ENCODE peak calls at places on chromosomes 6 and 20, in seven cellular contexts. G is CD8-positive, alpha-beta T cell; H is body of pancreas; R is neural progenitor cell; T is neuronal stem cell; N is IMR-90; U is lower lobe of right lung. E is an unnamed sample.

GRCh38 chr6:111591370-111591900 is 14.2 kb downstream of the TRAF3IP2 start:
- DNase-seq in R (no peak), G (no peak), U (peak; percentile 91), T (no peak), N (peak; percentile 100), H (peak; percentile 69), E (peak; percentile 74)

GRCh38 chr20:34172926-34173325 is 60.9 kb upstream of the EIF2S2 start:
- DNase-seq in U (no peak), N (no peak), T (no peak), G (no peak), R (no peak), H (no peak), E (no peak)

GRCh38 chr6:118650500-118651281 is 700 bp downstream of the CEP85L start:
- DNase-seq in G (peak; percentile 44), U (peak; percentile 57), H (peak; percentile 41), T (peak; percentile 48), N (peak; percentile 48), R (peak; percentile 69), E (peak; percentile 43)

GRCh38 chr6:169224185-169224695 is 29.4 kb downstream of the THBS2 start:
- DNase-seq in H (no peak), G (no peak), N (peak; percentile 92), T (no peak), R (no peak), U (no peak), E (no peak)

GRCh38 chr6:134247854-134248580 is 69.9 kb downstream of the SGK1 start:
- DNase-seq in H (no peak), N (no peak), T (no peak), R (no peak), G (no peak), U (no peak), E (no peak)

GRCh38 chr20:13028001-13028400 is 19.2 kb downstream of the SPTLC3 start:
- DNase-seq in R (no peak), U (no peak), G (no peak), T (no peak), N (no peak), H (no peak), E (no peak)

GRCh38 chr6:46741910-46742309 is 4.8 kb upstream of the ANKRD66 start:
- DNase-seq in T (no peak), R (no peak), H (no peak), U (no peak), G (no peak), N (no peak), E (no peak)

GRCh38 chr6:99619409-99619762 is 12.8 kb downstream of the PRDM13 start:
- DNase-seq in U (no peak), R (no peak), G (no peak), T (no peak), H (no peak), N (no peak), E (no peak)

GRCh38 chr6:1820165-1820564 is 210.4 kb downstream of the FOXC1 start:
- DNase-seq in T (no peak), N (peak; percentile 69), G (no peak), U (no peak), H (no peak), R (no peak), E (no peak)

GRCh38 chr6:140156131-140156530 is 781.7 kb upstream of the CITED2 start:
- DNase-seq in G (no peak), U (no peak), R (no peak), H (no peak), T (no peak), N (no peak), E (no peak)

GRCh38 chr6:5866547-5867051 is 140.1 kb downstream of the NRN1 start:
- DNase-seq in N (peak; percentile 41), H (no peak), T (no peak), G (no peak), U (no peak), R (no peak), E (no peak)

GRCh38 chr6:3284436-3284876 is 25.7 kb downstream of the PSMG4 start:
- DNase-seq in G (no peak), R (no peak), N (no peak), T (no peak), U (no peak), H (no peak), E (no peak)

GRCh38 chr6:21533678-21534077 is 59.9 kb upstream of the SOX4 start:
- DNase-seq in H (no peak), T (no peak), G (no peak), U (no peak), R (no peak), N (peak; percentile 11), E (no peak)

GRCh38 chr20:37360515-37361115 is 14.7 kb downstream of the SRC start:
- DNase-seq in R (no peak), N (no peak), G (no peak), T (no peak), U (no peak), H (no peak), E (no peak)

DNA sequence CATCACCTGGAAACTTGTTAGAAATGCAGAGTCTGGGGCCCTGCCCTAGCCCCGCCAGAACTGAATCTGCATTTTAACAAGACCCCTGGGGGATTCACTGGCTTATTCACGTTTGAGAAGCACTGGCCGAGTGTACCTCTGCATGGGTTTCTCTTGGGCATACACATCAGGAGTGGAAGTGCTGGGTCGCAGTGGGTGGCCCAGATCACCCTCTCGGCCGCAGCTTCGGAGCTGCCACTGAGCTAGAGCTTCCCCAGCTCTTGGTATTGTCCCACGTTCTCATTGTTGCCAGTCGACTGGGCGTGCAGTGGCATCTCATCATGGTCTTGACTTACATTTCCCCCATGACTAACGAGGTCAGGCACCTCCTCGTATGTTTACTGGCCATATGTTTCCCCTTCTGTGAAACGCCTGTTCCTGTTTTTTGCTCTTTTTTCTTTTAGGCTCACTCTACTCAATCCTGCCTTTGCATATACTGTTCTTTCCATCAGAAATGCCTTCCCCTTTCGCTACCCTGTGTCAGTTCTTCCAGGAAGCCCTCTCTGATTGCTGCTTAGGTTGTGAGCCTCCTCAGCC is 3.0 kb upstream of the DLGAP4 start:
- DNase-seq in T (no peak), G (no peak), U (no peak), N (no peak), R (no peak), H (no peak), E (no peak)
- H3K27me3 ChIP-seq in T (peaks cover 7% of the 10 kb centered on the region), G (peaks cover 20% of the 10 kb centered on the region), U (peaks cover 93% of the 10 kb centered on the region), N (peaks cover 77% of the 10 kb centered on the region), R (peaks cover 71% of the 10 kb centered on the region), H (peaks cover 3% of the 10 kb centered on the region), E (peaks cover 25% of the 10 kb centered on the region)

GRCh38 chr20:59145247-59145925 is 18.2 kb upstream of the ZNF831 start:
- DNase-seq in T (no peak), U (no peak), G (no peak), R (no peak), N (no peak), H (no peak), E (no peak)
- H3K27me3 ChIP-seq in T (no peaks in the 10 kb centered on the region), U (no peaks in the 10 kb centered on the region), G (no peaks in the 10 kb centered on the region), R (no peaks in the 10 kb centered on the region), N (no peaks in the 10 kb centered on the region), H (no peaks in the 10 kb centered on the region), E (no peaks in the 10 kb centered on the region)

DNA sequence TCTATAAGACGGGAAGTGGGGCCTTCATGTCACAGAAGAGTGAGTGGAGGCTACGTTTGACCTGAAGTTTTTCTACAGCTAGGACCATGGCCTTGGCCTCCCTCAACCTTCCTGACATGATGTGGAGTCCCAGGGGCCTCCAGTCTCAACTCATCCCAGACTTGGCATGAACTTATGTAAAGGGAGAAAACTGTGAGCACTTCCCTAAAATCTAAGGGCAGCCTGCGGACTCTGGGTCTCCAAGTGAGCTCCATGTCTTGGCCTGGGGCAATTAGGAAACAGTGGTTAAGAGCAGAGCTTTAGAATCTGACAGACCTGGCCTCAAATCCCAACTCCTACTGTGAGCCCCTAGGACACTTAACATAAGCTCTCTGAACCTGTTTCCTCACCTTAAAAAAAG is 182.5 kb downstream of the ZNF217 start:
- DNase-seq in T (no peak), R (no peak), H (no peak), U (no peak), N (no peak), G (no peak), E (no peak)
- H3K27me3 ChIP-seq in T (no peaks in the 10 kb centered on the region), R (no peaks in the 10 kb centered on the region), H (no peaks in the 10 kb centered on the region), U (no peaks in the 10 kb centered on the region), N (no peaks in the 10 kb centered on the region), G (no peaks in the 10 kb centered on the region), E (no peaks in the 10 kb centered on the region)

DNA sequence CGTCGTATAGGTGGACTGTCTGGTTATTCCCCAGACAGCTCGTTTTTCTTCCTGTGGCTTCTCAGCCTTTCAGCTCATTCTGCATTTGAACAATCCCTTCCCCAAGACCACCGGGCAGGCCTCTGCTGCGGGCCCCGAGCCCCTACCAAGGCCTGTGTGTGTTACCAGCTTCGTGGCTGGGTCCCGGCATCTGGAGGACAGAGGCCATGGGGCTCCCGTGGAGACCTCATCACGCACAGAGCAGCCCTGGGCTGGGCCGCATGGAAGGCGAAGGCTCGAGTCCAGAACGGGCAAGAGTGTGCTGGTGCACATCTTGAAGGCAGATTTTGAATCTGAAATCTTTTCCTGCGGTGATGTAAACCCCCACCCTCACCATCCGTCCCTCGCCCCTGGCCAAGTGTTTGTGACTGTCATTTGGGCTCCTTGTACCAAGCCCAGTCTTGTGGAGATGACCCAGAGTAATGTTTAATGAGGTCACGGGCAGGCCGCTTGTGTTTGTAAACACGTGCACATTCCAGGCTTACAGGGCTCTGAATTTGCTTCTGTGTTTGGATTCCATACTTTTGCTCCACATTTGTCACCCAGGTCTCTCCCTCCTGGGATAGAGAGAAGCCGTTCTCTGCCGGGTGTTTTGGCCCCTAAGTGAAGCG is 119.6 kb downstream of the CDH4 start:
- DNase-seq in G (no peak), N (peak; percentile 5), U (no peak), H (no peak), T (no peak), R (no peak), E (no peak)
- H3K27me3 ChIP-seq in G (no peaks in the 10 kb centered on the region), N (no peaks in the 10 kb centered on the region), U (peaks cover 22% of the 10 kb centered on the region), H (no peaks in the 10 kb centered on the region), T (no peaks in the 10 kb centered on the region), R (no peaks in the 10 kb centered on the region), E (no peaks in the 10 kb centered on the region)

GRCh38 chr6:122832515-122833228 is 43.6 kb downstream of the SMPDL3A start:
- DNase-seq in N (no peak), T (no peak), G (no peak), H (no peak), U (no peak), R (no peak), E (no peak)
- H3K27me3 ChIP-seq in N (peaks cover 6% of the 10 kb centered on the region), T (no peaks in the 10 kb centered on the region), G (peaks cover 4% of the 10 kb centered on the region), H (no peaks in the 10 kb centered on the region), U (no peaks in the 10 kb centered on the region), R (no peaks in the 10 kb centered on the region), E (no peaks in the 10 kb centered on the region)

DNA sequence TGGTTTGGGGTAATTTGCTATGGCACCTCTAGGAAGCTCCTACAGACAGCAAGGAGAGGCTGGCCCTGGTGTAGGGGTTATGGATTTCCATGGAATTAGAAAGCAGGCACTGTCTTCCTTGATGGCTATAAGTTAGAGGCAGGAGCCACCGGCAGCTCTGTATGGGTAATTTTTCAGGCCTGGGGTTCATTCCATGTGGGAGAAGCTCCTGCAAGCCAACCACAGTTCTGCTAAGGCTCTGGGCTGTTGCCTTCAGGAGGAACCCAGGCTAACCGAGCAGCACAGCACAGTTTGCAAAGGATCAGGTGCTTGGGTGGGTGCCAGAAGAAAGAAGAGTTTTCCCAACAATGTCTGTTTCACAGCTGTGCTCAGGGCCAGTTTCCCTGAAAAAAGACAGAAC is 162.9 kb upstream of the MYLIP start:
- DNase-seq in U (no peak), R (no peak), N (no peak), T (no peak), H (no peak), G (no peak), E (peak; percentile 5)
- H3K27me3 ChIP-seq in U (no peaks in the 10 kb centered on the region), R (no peaks in the 10 kb centered on the region), N (no peaks in the 10 kb centered on the region), T (no peaks in the 10 kb centered on the region), H (no peaks in the 10 kb centered on the region), G (no peaks in the 10 kb centered on the region), E (no peaks in the 10 kb centered on the region)